ENCODE peak calls at places on chromosomes 1 and 21, in seven cellular contexts. One of them, this sample, is unnamed.

GRCh38 chr1:106037526-106037925 is 1018.9 kb upstream of the PRMT6 start:
- DNase-seq in fibroblast of lung: no peak
- DNase-seq in pancreas: no peak
- DNase-seq in RWPE2: no peak
- DNase-seq in H9: no peak
- DNase-seq in dorsolateral prefrontal cortex: no peak
- DNase-seq in A549: no peak
- DNase-seq in this sample: no peak

GRCh38 chr1:240021709-240022108 is 70.0 kb upstream of the FMN2 start:
- DNase-seq in fibroblast of lung: no peak
- DNase-seq in pancreas: no peak
- DNase-seq in RWPE2: no peak
- DNase-seq in H9: no peak
- DNase-seq in dorsolateral prefrontal cortex: no peak
- DNase-seq in A549: no peak
- DNase-seq in this sample: no peak

GRCh38 chr21:34589511-34590282 is 25.2 kb downstream of the RCAN1 start:
- DNase-seq in fibroblast of lung: no peak
- DNase-seq in pancreas: peak
- DNase-seq in RWPE2: no peak
- DNase-seq in H9: no peak
- DNase-seq in dorsolateral prefrontal cortex: no peak
- DNase-seq in A549: no peak
- DNase-seq in this sample: no peak

GRCh38 chr1:185644531-185644930 is 89.7 kb upstream of the HMCN1 start:
- DNase-seq in fibroblast of lung: no peak
- DNase-seq in pancreas: no peak
- DNase-seq in RWPE2: no peak
- DNase-seq in H9: no peak
- DNase-seq in dorsolateral prefrontal cortex: no peak
- DNase-seq in A549: peak
- DNase-seq in this sample: no peak

GRCh38 chr1:85940621-85941306 is 215.8 kb downstream of the COL24A1 start:
- DNase-seq in fibroblast of lung: peak
- DNase-seq in pancreas: no peak
- DNase-seq in RWPE2: no peak
- DNase-seq in H9: no peak
- DNase-seq in dorsolateral prefrontal cortex: no peak
- DNase-seq in A549: no peak
- DNase-seq in this sample: no peak

GRCh38 chr1:147719711-147720225 is 40.6 kb downstream of the GJA5 start:
- DNase-seq in fibroblast of lung: no peak
- DNase-seq in pancreas: no peak
- DNase-seq in RWPE2: no peak
- DNase-seq in H9: no peak
- DNase-seq in dorsolateral prefrontal cortex: no peak
- DNase-seq in A549: no peak
- DNase-seq in this sample: no peak

GRCh38 chr1:199931666-199932377 is 95.7 kb upstream of the NR5A2 start:
- DNase-seq in fibroblast of lung: peak
- DNase-seq in pancreas: no peak
- DNase-seq in RWPE2: no peak
- DNase-seq in H9: no peak
- DNase-seq in dorsolateral prefrontal cortex: no peak
- DNase-seq in A549: peak
- DNase-seq in this sample: peak

GRCh38 chr1:245748246-245748645 is 593.5 kb downstream of the KIF26B start:
- DNase-seq in fibroblast of lung: no peak
- DNase-seq in pancreas: no peak
- DNase-seq in RWPE2: no peak
- DNase-seq in H9: no peak
- DNase-seq in dorsolateral prefrontal cortex: no peak
- DNase-seq in A549: no peak
- DNase-seq in this sample: no peak

DNA sequence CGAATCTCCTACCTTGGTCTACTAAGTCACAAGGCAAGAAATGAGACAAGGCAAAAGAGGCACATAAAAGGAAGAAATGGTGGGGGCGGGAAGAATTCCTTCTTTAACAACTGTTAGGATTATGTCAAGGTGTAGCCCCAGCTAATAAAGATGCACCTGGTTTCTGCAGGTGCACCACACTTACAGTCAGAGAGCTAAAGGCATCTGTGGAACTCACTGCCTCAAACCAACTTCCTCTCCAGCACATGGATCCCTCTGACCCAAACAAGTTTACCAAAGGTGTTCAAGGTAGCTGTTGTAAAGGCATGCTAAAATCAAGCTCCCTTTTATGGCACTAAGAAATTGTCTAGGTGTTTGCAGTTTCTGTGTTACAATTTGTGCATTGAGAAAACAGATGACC is 38.1 kb downstream of the TGFBR3 start:
- DNase-seq in fibroblast of lung: no peak
- DNase-seq in pancreas: no peak
- DNase-seq in RWPE2: no peak
- DNase-seq in H9: no peak
- DNase-seq in dorsolateral prefrontal cortex: no peak
- DNase-seq in A549: no peak
- DNase-seq in this sample: no peak
- H3K27ac ChIP-seq in fibroblast of lung: no peak
- H3K27ac ChIP-seq in pancreas: no peak
- H3K27ac ChIP-seq in RWPE2: no peak
- H3K27ac ChIP-seq in H9: no peak
- H3K27ac ChIP-seq in dorsolateral prefrontal cortex: no peak
- H3K27ac ChIP-seq in A549: peak
- H3K27ac ChIP-seq in this sample: no peak

DNA sequence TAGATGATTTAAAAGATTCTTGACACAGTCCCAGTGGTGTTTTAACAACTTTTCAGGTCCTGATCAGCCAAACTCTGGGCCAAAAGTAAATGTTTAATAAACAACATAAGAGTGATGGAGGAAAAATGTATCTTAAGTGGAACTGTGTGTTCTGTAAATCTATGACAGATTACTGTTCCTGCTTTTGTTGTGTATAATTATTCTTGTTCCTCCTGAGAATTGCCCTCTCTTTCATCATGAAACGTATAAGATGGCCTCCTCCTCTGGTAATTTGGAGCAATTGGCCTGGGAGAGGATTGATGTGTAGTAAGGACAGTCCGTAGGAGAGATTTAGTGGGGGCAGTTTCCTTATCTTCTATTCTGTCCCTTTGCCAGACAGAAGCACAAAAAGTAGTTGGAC is 34.5 kb downstream of the GALNT2 start:
- DNase-seq in fibroblast of lung: peak
- DNase-seq in pancreas: no peak
- DNase-seq in RWPE2: no peak
- DNase-seq in H9: no peak
- DNase-seq in dorsolateral prefrontal cortex: no peak
- DNase-seq in A549: no peak
- DNase-seq in this sample: no peak
- TF ChIP-seq CTCF in fibroblast of lung: no peak
- TF ChIP-seq CTCF in pancreas: no peak
- TF ChIP-seq CTCF in RWPE2: no peak
- TF ChIP-seq CTCF in H9: no peak
- TF ChIP-seq CTCF in dorsolateral prefrontal cortex: no peak
- TF ChIP-seq CTCF in A549: no peak
- TF ChIP-seq CTCF in this sample: no peak

GRCh38 chr1:24139846-24140425 is 3.0 kb downstream of the IL22RA1 start:
- DNase-seq in fibroblast of lung: no peak
- DNase-seq in pancreas: peak
- DNase-seq in RWPE2: peak
- DNase-seq in H9: no peak
- DNase-seq in dorsolateral prefrontal cortex: no peak
- DNase-seq in A549: no peak
- DNase-seq in this sample: no peak

GRCh38 chr1:24139159-24139489 is 3.8 kb downstream of the IL22RA1 start:
- DNase-seq in fibroblast of lung: no peak
- DNase-seq in pancreas: no peak
- DNase-seq in RWPE2: no peak
- DNase-seq in H9: no peak
- DNase-seq in dorsolateral prefrontal cortex: no peak
- DNase-seq in A549: no peak
- DNase-seq in this sample: no peak

GRCh38 chr1:24141311-24141997 is 1.5 kb downstream of the IL22RA1 start:
- DNase-seq in fibroblast of lung: no peak
- DNase-seq in pancreas: peak
- DNase-seq in RWPE2: peak
- DNase-seq in H9: no peak
- DNase-seq in dorsolateral prefrontal cortex: no peak
- DNase-seq in A549: no peak
- DNase-seq in this sample: no peak

GRCh38 chr1:24140741-24141181 is 2.2 kb downstream of the IL22RA1 start:
- DNase-seq in fibroblast of lung: no peak
- DNase-seq in pancreas: peak
- DNase-seq in RWPE2: peak
- DNase-seq in H9: no peak
- DNase-seq in dorsolateral prefrontal cortex: no peak
- DNase-seq in A549: no peak
- DNase-seq in this sample: no peak

DNA sequence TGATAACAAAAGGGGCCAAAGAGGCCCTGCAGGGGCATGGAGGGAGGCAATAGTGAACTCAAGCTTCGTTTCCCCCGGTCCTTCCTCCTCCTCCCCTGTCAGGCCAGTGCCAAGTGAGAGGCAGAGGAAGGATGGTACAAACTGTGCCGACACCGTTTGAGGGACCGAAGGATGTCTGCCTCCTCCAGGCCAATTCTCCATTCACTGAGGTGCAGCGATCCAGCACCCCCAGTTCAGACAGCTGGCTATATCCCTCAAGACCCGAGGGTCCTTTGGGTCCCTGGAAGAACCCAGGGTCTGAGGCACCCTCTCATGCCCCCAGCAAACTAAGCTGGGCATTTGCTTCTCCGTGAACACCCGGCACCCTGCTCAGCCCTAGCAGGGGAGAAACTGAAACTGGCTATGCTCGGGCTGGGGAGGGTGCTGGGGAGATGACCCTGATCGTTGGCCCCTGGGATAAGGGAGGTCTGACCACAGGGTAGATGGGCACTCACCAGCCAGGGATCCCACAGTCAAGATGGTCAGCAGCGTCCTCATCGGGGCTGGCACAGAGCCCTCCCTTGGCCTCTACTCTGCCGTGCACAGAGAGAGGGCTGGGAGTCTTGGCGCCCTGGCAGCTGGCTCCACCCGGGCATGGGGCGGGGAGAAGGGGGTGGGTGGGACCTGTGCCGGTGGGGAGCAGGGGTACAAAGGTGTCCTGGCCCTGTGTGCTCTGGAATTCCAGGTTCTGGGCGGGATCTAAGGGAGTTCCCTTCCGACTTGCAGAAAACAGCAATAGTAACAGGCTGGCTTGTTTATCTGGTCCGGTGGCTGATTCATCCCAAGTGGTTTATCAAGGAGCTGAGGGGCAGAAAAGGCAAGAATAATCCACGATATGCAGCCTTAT is at the start of gene IL22RA1:
- DNase-seq in fibroblast of lung: no peak
- DNase-seq in pancreas: peak
- DNase-seq in RWPE2: peak
- DNase-seq in H9: no peak
- DNase-seq in dorsolateral prefrontal cortex: no peak
- DNase-seq in A549: peak
- DNase-seq in this sample: no peak
- H3K27ac ChIP-seq in fibroblast of lung: no peak
- H3K27ac ChIP-seq in pancreas: peak
- H3K27ac ChIP-seq in RWPE2: peak
- H3K27ac ChIP-seq in H9: no peak
- H3K27ac ChIP-seq in dorsolateral prefrontal cortex: no peak
- H3K27ac ChIP-seq in A549: peak
- H3K27ac ChIP-seq in this sample: no peak

GRCh38 chr1:168422203-168422848 is 121.5 kb downstream of the XCL2 start:
- DNase-seq in fibroblast of lung: no peak
- DNase-seq in pancreas: no peak
- DNase-seq in RWPE2: no peak
- DNase-seq in H9: no peak
- DNase-seq in dorsolateral prefrontal cortex: no peak
- DNase-seq in A549: no peak
- DNase-seq in this sample: no peak
- TF ChIP-seq CTCF in fibroblast of lung: no peak
- TF ChIP-seq CTCF in pancreas: no peak
- TF ChIP-seq CTCF in RWPE2: no peak
- TF ChIP-seq CTCF in H9: no peak
- TF ChIP-seq CTCF in dorsolateral prefrontal cortex: no peak
- TF ChIP-seq CTCF in A549: no peak
- TF ChIP-seq CTCF in this sample: no peak

DNA sequence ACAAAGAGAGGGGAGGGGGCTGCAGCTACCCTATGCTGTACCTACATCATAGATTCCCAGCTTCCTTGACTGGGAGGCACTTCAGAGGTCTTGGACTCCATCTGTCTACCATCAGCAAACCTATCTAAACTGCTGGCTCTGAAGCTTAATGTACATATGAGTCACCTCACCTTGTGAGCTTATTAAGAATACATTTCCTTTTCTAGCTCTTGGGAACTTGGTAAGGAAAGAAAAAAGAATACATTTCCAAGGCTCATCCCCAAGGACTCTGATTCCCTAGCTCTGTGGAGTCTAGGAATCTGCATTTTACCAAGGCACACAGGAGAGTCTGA is 50.0 kb upstream of the PRELP start:
- DNase-seq in fibroblast of lung: peak
- DNase-seq in pancreas: no peak
- DNase-seq in RWPE2: no peak
- DNase-seq in H9: no peak
- DNase-seq in dorsolateral prefrontal cortex: no peak
- DNase-seq in A549: no peak
- DNase-seq in this sample: no peak
- H3K27ac ChIP-seq in fibroblast of lung: no peak
- H3K27ac ChIP-seq in pancreas: no peak
- H3K27ac ChIP-seq in RWPE2: no peak
- H3K27ac ChIP-seq in H9: no peak
- H3K27ac ChIP-seq in dorsolateral prefrontal cortex: no peak
- H3K27ac ChIP-seq in A549: no peak
- H3K27ac ChIP-seq in this sample: no peak

This sample was measured in CD4-positive, alpha-beta T cell.